ENCODE peak calls at places on chromosomes 11 and 22, in seven cellular contexts. T is A172; Q is HTR-8/SVneo; V is HCEC 1CT; N is activated naive CD8-positive, alpha-beta T cell treated with anti-CD3 and anti-CD28 coated beads, Interleukin-2, amount 50 U/mL, for 16 hours; C is GM12865; B is Calu3. L is an unnamed sample.

GRCh38 chr11:77993902-77994301 is 566 bp downstream of the INTS4 start:
- DNase-seq in T (no peak), Q (no peak), V (no peak), N (no peak), C (peak), B (no peak), L (no peak)

GRCh38 chr22:39173787-39174497 is 21.5 kb upstream of the CBX7 start:
- DNase-seq in T (no peak), Q (no peak), V (no peak), N (no peak), C (no peak), B (no peak), L (no peak)

GRCh38 chr11:69119170-69119569 is 36.6 kb upstream of the SMIM38 start:
- DNase-seq in T (no peak), Q (no peak), V (no peak), N (no peak), C (no peak), B (no peak), L (no peak)

GRCh38 chr22:44371741-44372525 is 59.2 kb upstream of the SHISAL1 start:
- DNase-seq in T (no peak), Q (no peak), V (no peak), N (no peak), C (peak), B (no peak), L (no peak)

GRCh38 chr11:3849297-3849874 is 6.1 kb upstream of the STIM1 start:
- DNase-seq in T (peak), Q (no peak), V (peak), N (no peak), C (peak), B (peak), L (no peak)

GRCh38 chr11:116885951-116886629 is 48.7 kb upstream of the APOA1 start:
- DNase-seq in T (no peak), Q (no peak), V (peak), N (no peak), C (no peak), B (no peak), L (no peak)

GRCh38 chr11:123381817-123382554 is 48.1 kb upstream of the GRAMD1B start:
- DNase-seq in T (no peak), Q (no peak), V (no peak), N (no peak), C (peak), B (no peak), L (no peak)

GRCh38 chr11:7612661-7613393 is 60.5 kb downstream of the CYB5R2 start:
- DNase-seq in T (no peak), Q (no peak), V (no peak), N (no peak), C (peak), B (peak), L (no peak)

GRCh38 chr11:1049911-1050580 is 13.5 kb upstream of the MUC6 start:
- DNase-seq in T (no peak), Q (no peak), V (no peak), N (no peak), C (no peak), B (no peak), L (no peak)

GRCh38 chr11:76803811-76804600 is 20.9 kb downstream of the TSKU start:
- DNase-seq in T (no peak), Q (no peak), V (no peak), N (peak), C (no peak), B (no peak), L (no peak)

GRCh38 chr11:110075087-110075821 is 17.9 kb upstream of the ZC3H12C start:
- DNase-seq in T (no peak), Q (no peak), V (no peak), N (no peak), C (no peak), B (no peak), L (no peak)

GRCh38 chr11:64843971-64844329 is 503 bp downstream of the CDC42BPG start:
- DNase-seq in T (no peak), Q (no peak), V (no peak), N (no peak), C (no peak), B (peak), L (no peak)

GRCh38 chr11:34063061-34063795 is 11.7 kb downstream of the CAPRIN1 start:
- DNase-seq in T (no peak), Q (no peak), V (no peak), N (no peak), C (no peak), B (no peak), L (no peak)

GRCh38 chr11:99170606-99171005 is 149.9 kb downstream of the CNTN5 start:
- DNase-seq in T (no peak), Q (no peak), V (no peak), N (no peak), C (no peak), B (no peak), L (no peak)

GRCh38 chr11:70694371-70694770 is 296.0 kb downstream of the CTTN start:
- DNase-seq in T (no peak), Q (no peak), V (no peak), N (no peak), C (no peak), B (no peak), L (peak)

GRCh38 chr22:43377486-43377995 is 34.3 kb upstream of the MPPED1 start:
- DNase-seq in T (no peak), Q (no peak), V (no peak), N (no peak), C (peak), B (no peak), L (no peak)

GRCh38 chr11:91986218-91986617 is 238.4 kb upstream of the FAT3 start:
- DNase-seq in T (no peak), Q (no peak), V (no peak), N (no peak), C (no peak), B (no peak), L (no peak)

GRCh38 chr22:31995046-31995445 is 48.0 kb upstream of the SLC5A1 start:
- DNase-seq in T (no peak), Q (no peak), V (no peak), N (no peak), C (no peak), B (no peak), L (no peak)

GRCh38 chr11:47178737-47179654 is 2.3 kb upstream of the ARFGAP2 start:
- DNase-seq in T (no peak), Q (no peak), V (no peak), N (no peak), C (no peak), B (no peak), L (no peak)

GRCh38 chr11:128523616-128524015 is 63.7 kb downstream of the ETS1 start:
- DNase-seq in T (no peak), Q (no peak), V (peak), N (no peak), C (no peak), B (no peak), L (no peak)

GRCh38 chr11:359181-359714 is 10.1 kb upstream of the B4GALNT4 start:
- DNase-seq in T (peak), Q (no peak), V (no peak), N (no peak), C (peak), B (no peak), L (no peak)

GRCh38 chr11:35736952-35737351 is 74.4 kb downstream of the TRIM44 start:
- DNase-seq in T (no peak), Q (no peak), V (no peak), N (no peak), C (no peak), B (no peak), L (no peak)

GRCh38 chr11:62905286-62905685 is 15.9 kb downstream of the CHRM1 start:
- DNase-seq in T (no peak), Q (no peak), V (no peak), N (no peak), C (no peak), B (no peak), L (no peak)

GRCh38 chr22:28051091-28051786 is 132.2 kb upstream of the PITPNB start:
- DNase-seq in T (no peak), Q (no peak), V (no peak), N (no peak), C (no peak), B (no peak), L (no peak)

GRCh38 chr11:44630511-44631210 is 65.2 kb downstream of the CD82 start:
- DNase-seq in T (no peak), Q (no peak), V (no peak), N (no peak), C (no peak), B (no peak), L (no peak)

GRCh38 chr11:115503083-115503885 is 931 bp downstream of the CADM1 start:
- DNase-seq in T (peak), Q (peak), V (no peak), N (no peak), C (peak), B (peak), L (peak)

GRCh38 chr11:108654994-108655631 is 9.8 kb upstream of the DDX10 start:
- DNase-seq in T (peak), Q (peak), V (peak), N (no peak), C (peak), B (peak), L (no peak)

GRCh38 chr11:62613275-62613864 is 313 bp downstream of the ROM1 start:
- DNase-seq in T (no peak), Q (no peak), V (no peak), N (no peak), C (no peak), B (no peak), L (peak)

GRCh38 chr11:73271936-73272679 is at the start of gene P2RY6:
- DNase-seq in T (peak), Q (peak), V (peak), N (no peak), C (peak), B (no peak), L (no peak)

GRCh38 chr22:46827781-46828180 is 65.3 kb downstream of the TBC1D22A start:
- DNase-seq in T (no peak), Q (no peak), V (no peak), N (no peak), C (no peak), B (no peak), L (no peak)

GRCh38 chr11:61575886-61576516 is 4.9 kb downstream of the SYT7 start:
- DNase-seq in T (no peak), Q (no peak), V (no peak), N (no peak), C (no peak), B (no peak), L (no peak)

GRCh38 chr11:102457865-102458264 is 5.3 kb upstream of the TMEM123 start:
- DNase-seq in T (no peak), Q (no peak), V (no peak), N (no peak), C (no peak), B (no peak), L (no peak)

GRCh38 chr11:133697603-133698002 is 147.7 kb downstream of the SPATA19 start:
- DNase-seq in T (no peak), Q (no peak), V (no peak), N (no peak), C (no peak), B (no peak), L (no peak)

GRCh38 chr11:14773755-14774154 is 118.3 kb downstream of the CYP2R1 start:
- DNase-seq in T (no peak), Q (no peak), V (no peak), N (no peak), C (no peak), B (peak), L (no peak)